ENCODE peak calls at places on chromosome 18, in seven cellular contexts. O is GM23248, E is HCT116, N is fibroblast of lung, J is IMR-90, C is neuronal stem cell, Y is HepG2. Q is an unnamed sample. For H3K27me3, the result is how much of the 10 kb centered on the place peaks cover.

GRCh38 chr18:75405341-75405740 is 22.2 kb downstream of the SMIM21 start:
- DNase-seq in O (peak), E (no peak), N (no peak), J (peak), C (no peak), Y (no peak), Q (no peak)

GRCh38 chr18:79971211-79971952 is 6.9 kb downstream of the HSBP1L1 start:
- DNase-seq in O (no peak), E (no peak), N (no peak), J (no peak), C (no peak), Y (no peak), Q (no peak)

GRCh38 chr18:45838302-45839070 is 13.0 kb downstream of the SIGLEC15 start:
- DNase-seq in O (peak), E (no peak), N (no peak), J (no peak), C (no peak), Y (no peak), Q (no peak)

GRCh38 chr18:3183103-3183717 is 36.6 kb downstream of the MYOM1 start:
- DNase-seq in O (no peak), E (no peak), N (no peak), J (no peak), C (no peak), Y (no peak), Q (no peak)

GRCh38 chr18:1306641-1307040 is 402.0 kb downstream of the ADCYAP1 start:
- DNase-seq in O (no peak), E (no peak), N (no peak), J (no peak), C (no peak), Y (no peak), Q (no peak)

GRCh38 chr18:54630963-54631362 is 39.9 kb downstream of the DYNAP start:
- DNase-seq in O (no peak), E (no peak), N (no peak), J (no peak), C (no peak), Y (no peak), Q (no peak)

GRCh38 chr18:67694787-67695186 is 178.3 kb upstream of the DSEL start:
- DNase-seq in O (peak), E (no peak), N (peak), J (peak), C (no peak), Y (no peak), Q (no peak)

GRCh38 chr18:61400016-61400630 is 66.9 kb downstream of the CDH20 start:
- DNase-seq in O (peak), E (no peak), N (no peak), J (no peak), C (peak), Y (no peak), Q (no peak)

GRCh38 chr18:63339920-63340484 is 20.4 kb upstream of the BCL2 start:
- DNase-seq in O (peak), E (peak), N (peak), J (peak), C (peak), Y (peak), Q (peak)

GRCh38 chr18:369224-370010 is 101.6 kb upstream of the THOC1 start:
- DNase-seq in O (peak), E (no peak), N (no peak), J (peak), C (no peak), Y (no peak), Q (no peak)

DNA sequence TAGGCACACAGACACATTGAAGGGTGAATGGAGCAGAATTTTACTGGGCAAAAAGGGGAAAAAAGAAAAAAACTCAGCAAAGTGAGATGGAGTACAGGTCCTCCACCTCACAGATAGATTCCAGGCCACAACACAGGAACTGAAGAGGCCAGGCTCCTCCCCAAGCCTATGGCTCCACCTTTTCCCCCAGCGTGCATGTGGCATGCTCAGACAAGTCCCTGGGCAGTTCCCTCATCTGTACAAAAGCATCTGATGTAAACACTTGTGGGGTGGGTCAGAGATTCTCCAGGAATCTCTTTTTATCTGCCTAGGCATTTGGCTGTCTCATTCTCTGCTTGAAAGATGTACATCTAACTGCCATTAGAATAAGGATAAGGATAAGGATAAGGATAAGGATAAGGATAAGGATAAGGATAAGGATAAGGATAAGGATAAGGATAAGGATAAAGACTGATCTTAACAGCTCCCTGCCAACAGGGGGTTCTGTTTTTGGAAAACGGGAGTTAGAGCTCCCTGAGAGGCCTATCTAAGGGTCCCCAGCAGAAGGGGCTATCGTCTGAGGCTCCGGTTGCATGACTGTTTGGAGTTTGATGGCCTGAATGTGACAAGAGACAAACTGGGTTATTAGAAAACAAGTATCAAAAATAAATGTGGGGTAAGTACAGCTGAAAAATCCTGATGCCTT is 17.2 kb upstream of the ASXL3 start:
- DNase-seq in O (peak), E (no peak), N (peak), J (peak), C (no peak), Y (peak), Q (peak)
- H3K9ac ChIP-seq in O (no peak), E (no peak), N (no peak), J (no peak), C (no peak), Y (no peak), Q (no peak)

DNA sequence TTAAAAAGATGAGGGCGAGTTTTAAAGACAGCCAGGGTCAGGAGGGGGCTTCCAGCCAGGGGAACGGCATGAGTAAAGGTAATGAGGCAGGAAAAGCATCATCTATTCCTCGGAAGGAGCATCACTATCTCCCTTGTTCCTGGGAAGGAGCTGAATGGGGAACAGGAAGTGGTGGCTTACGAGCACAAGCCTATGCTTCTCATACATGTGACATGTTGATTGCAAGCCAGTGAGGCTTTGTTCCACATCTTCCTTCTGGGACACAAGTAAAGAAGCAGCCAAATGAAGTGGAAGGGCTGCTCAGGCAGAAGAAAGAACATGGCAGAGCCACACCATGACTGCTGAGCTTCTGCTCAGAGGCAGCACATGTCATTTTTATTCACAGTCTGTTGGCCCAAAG is 15.0 kb upstream of the LMAN1 start:
- DNase-seq in O (no peak), E (no peak), N (no peak), J (no peak), C (no peak), Y (no peak), Q (no peak)
- H2AFZ ChIP-seq in O (no peak), E (no peak), N (no peak), J (no peak), C (peak), Y (no peak), Q (no peak)

GRCh38 chr18:51610481-51610880 is 413.0 kb upstream of the MEX3C start:
- DNase-seq in O (no peak), E (no peak), N (no peak), J (no peak), C (no peak), Y (no peak), Q (no peak)
- H3K27me3 ChIP-seq in O (under half), E (under half), N (under half), J (under half), C (under half), Y (under half), Q (under half)

DNA sequence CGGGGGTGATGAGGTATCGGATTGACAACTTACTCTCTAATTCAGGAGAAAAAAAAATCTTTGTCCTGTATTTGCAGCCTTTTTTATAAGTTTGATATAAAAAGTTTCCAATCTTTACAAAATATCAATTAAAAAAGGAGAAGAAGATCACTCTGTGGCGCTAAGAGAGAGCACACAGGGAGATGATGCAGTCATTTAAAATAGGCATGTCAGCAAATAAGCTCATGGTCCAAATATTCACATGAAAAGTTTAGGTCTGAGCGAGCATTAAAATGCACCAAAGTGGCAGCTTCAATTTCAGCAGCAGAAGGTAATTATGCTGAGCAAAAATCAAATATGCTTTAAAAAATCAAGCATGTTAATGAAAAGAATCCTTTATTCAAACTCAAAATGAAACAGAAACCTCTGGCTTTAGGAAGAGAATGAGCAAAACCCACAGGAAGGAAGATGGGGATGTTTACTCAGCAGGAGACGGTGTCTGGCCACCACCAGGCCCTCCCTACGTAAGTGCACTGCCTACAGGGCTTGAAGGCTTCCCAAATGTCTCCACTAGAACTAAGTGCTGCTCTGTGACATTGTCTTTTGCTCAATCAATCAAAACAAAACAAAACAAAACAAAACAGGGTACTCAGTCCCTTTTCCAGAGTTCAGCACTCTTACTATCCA is 120.5 kb downstream of the L3MBTL4 start:
- DNase-seq in O (no peak), E (no peak), N (no peak), J (no peak), C (no peak), Y (no peak), Q (no peak)
- H3K9ac ChIP-seq in O (no peak), E (no peak), N (no peak), J (no peak), C (no peak), Y (no peak), Q (no peak)

DNA sequence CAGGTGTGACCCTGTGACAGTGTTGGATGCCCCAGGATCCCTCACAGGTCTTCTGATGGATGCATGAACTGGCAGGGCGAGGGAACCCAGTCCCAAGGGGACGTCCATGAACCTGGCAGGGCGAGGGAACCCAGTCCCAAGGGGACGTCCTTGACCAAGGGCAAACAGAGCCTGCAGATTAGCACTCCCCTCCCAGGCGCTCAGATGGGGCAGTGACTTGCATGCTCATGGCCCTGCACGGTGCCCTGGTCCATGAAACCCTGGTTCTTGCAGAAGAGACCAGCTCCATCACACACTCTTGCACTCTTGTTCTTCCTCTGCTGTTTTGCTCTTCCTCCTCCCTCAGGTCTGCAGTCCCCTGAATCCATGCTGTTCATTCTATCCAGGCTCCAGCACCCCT is 192.7 kb downstream of the GALR1 start:
- DNase-seq in O (no peak), E (no peak), N (no peak), J (no peak), C (no peak), Y (no peak), Q (no peak)
- H2AFZ ChIP-seq in O (no peak), E (no peak), N (no peak), J (no peak), C (no peak), Y (no peak), Q (peak)

GRCh38 chr18:37567061-37567993 is 1.7 kb upstream of the CELF4 start:
- DNase-seq in O (peak), E (no peak), N (no peak), J (no peak), C (no peak), Y (no peak), Q (no peak)
- H3K27me3 ChIP-seq in O (half or more), E (under half), N (under half), J (under half), C (under half), Y (under half), Q (half or more)

GRCh38 chr18:56470679-56471345 is 167.6 kb downstream of the TXNL1 start:
- DNase-seq in O (no peak), E (no peak), N (no peak), J (no peak), C (no peak), Y (no peak), Q (no peak)
- H3K9ac ChIP-seq in O (no peak), E (no peak), N (no peak), J (no peak), C (no peak), Y (no peak), Q (no peak)

Q was measured in mesenchymal stem cell.